ENCODE peak calls at places on chromosomes 7 and 10, in five cellular contexts. I, V, P, B and G are unnamed samples.

GRCh38 chr7:64880322-64881297 is 22.5 kb upstream of the ZNF273 start:
- DNase-seq in V (no peak), B (peak; percentile 77), P (no peak), I (no peak), G (no peak)

GRCh38 chr10:115654961-115655360 is 561.8 kb downstream of the ATRNL1 start:
- DNase-seq in V (peak; percentile 9), B (no peak), I (no peak), P (no peak), G (no peak)

GRCh38 chr10:69449841-69450240 is 1.4 kb upstream of the TSPAN15 start:
- DNase-seq in P (peak; percentile 56), B (no peak), V (peak; percentile 53), I (no peak), G (peak; percentile 46)

GRCh38 chr7:64636386-64636785 is 29.5 kb upstream of the ZNF107 start:
- DNase-seq in I (no peak), P (no peak), B (no peak), V (no peak), G (no peak)

GRCh38 chr7:84194484-84195260 is at the start of gene SEMA3A:
- DNase-seq in P (no peak), I (no peak), V (peak; percentile 54), B (no peak), G (peak; percentile 83)

GRCh38 chr7:7895004-7895650 is 73.5 kb upstream of the GLCCI1 start:
- DNase-seq in B (no peak), P (no peak), I (no peak), V (no peak), G (no peak)

GRCh38 chr10:59323036-59323459 is 39.3 kb downstream of the FAM13C start:
- DNase-seq in V (no peak), B (no peak), P (no peak), I (no peak), G (no peak)

GRCh38 chr7:155992538-155992937 is 180.3 kb upstream of the SHH start:
- DNase-seq in P (no peak), B (peak; percentile 75), I (no peak), V (no peak), G (no peak)

GRCh38 chr10:55628260-55628701 is 732.8 kb downstream of the ZWINT start:
- DNase-seq in V (no peak), P (no peak), B (no peak), I (no peak), G (no peak)

GRCh38 chr10:129371543-129371942 is 95.5 kb upstream of the MGMT start:
- DNase-seq in V (no peak), I (no peak), B (no peak), P (no peak), G (no peak)

GRCh38 chr10:100621360-100622205 is 85.8 kb downstream of the HIF1AN start:
- DNase-seq in V (no peak), P (no peak), B (no peak), I (no peak), G (peak; percentile 13)

GRCh38 chr10:120988751-120989150 is 137.6 kb downstream of the WDR11 start:
- DNase-seq in B (no peak), I (no peak), P (no peak), V (no peak), G (no peak)

GRCh38 chr7:24907311-24907886 is 72.6 kb downstream of the OSBPL3 start:
- DNase-seq in P (no peak), B (no peak), V (no peak), I (no peak), G (peak; percentile 61)